ENCODE peak calls at places on chromosomes 12 and 14, in seven cellular contexts. A is stimulated activated CD8-positive, alpha-beta memory T cell treated with anti-CD3 and anti-CD28 coated beads, Interleukin-15, amount 100 ng/mL, for 24 hours; B is body of pancreas; F is NCI-H2107; S is activated effector memory CD4-positive, alpha-beta T cell treated with Interleukin-2 at 50 U/mL for 16 hours; H is stomach; U is neural crest cell. D is an unnamed sample.

GRCh38 chr14:64217747-64218146 is 76.4 kb downstream of the ESR2 start:
- DNase-seq in A (no peak), B (no peak), F (no peak), S (no peak), H (no peak), U (no peak), D (no peak)

GRCh38 chr14:60775296-60775695 is 40.7 kb downstream of the MNAT1 start:
- DNase-seq in A (no peak), B (no peak), F (no peak), S (no peak), H (no peak), U (no peak), D (no peak)

GRCh38 chr12:39723831-39724230 is 104.2 kb upstream of the ABCD2 start:
- DNase-seq in A (no peak), B (no peak), F (no peak), S (peak), H (no peak), U (no peak), D (no peak)

GRCh38 chr14:105646175-105646574 is 119.8 kb downstream of the TMEM121 start:
- DNase-seq in A (no peak), B (no peak), F (no peak), S (no peak), H (no peak), U (no peak), D (no peak)

GRCh38 chr14:71327691-71328090 is 420.4 kb downstream of the PCNX1 start:
- DNase-seq in A (no peak), B (no peak), F (no peak), S (no peak), H (no peak), U (no peak), D (no peak)

GRCh38 chr12:103272949-103273348 is 222.8 kb downstream of the C12orf42 start:
- DNase-seq in A (no peak), B (no peak), F (no peak), S (no peak), H (no peak), U (no peak), D (no peak)

GRCh38 chr14:49940805-49941421 is 48.0 kb downstream of the ARF6 start:
- DNase-seq in A (no peak), B (no peak), F (no peak), S (no peak), H (no peak), U (no peak), D (no peak)

GRCh38 chr14:24690492-24690891 is 56.5 kb upstream of the GZMB start:
- DNase-seq in A (no peak), B (no peak), F (peak), S (no peak), H (no peak), U (no peak), D (no peak)

GRCh38 chr14:94971750-94972149 is 185.6 kb downstream of the DICER1 start:
- DNase-seq in A (no peak), B (no peak), F (no peak), S (no peak), H (peak), U (no peak), D (no peak)

GRCh38 chr12:25806271-25806670 is 152.2 kb upstream of the RASSF8 start:
- DNase-seq in A (no peak), B (no peak), F (no peak), S (no peak), H (no peak), U (no peak), D (no peak)

GRCh38 chr14:81313775-81314429 is 86.2 kb downstream of the STON2 start:
- DNase-seq in A (no peak), B (no peak), F (no peak), S (no peak), H (no peak), U (no peak), D (no peak)

GRCh38 chr12:127957001-127957660 is 309.8 kb upstream of the TMEM132C start:
- DNase-seq in A (no peak), B (no peak), F (no peak), S (no peak), H (no peak), U (no peak), D (no peak)

GRCh38 chr12:27733052-27733656 is 22.5 kb downstream of the MRPS35 start:
- DNase-seq in A (no peak), B (peak), F (peak), S (no peak), H (no peak), U (no peak), D (no peak)